ENCODE peak calls at places on chromosomes 11 and 22, in four cellular contexts. One of them, this sample, is unnamed. For H3K4me1, the result is how much of the 10 kb centered on the place peaks cover.

GRCh38 chr11:85752890-85753581 is 57.9 kb downstream of the SYTL2 start:
- DNase-seq in K562: no peak
- DNase-seq in uterus: no peak
- DNase-seq in ovary: no peak
- DNase-seq in this sample: peak

GRCh38 chr22:34804588-34804987 is 261.4 kb upstream of the ISX start:
- DNase-seq in K562: no peak
- DNase-seq in uterus: no peak
- DNase-seq in ovary: no peak
- DNase-seq in this sample: no peak

GRCh38 chr11:60469723-60470122 is 14.1 kb downstream of the MS4A1 start:
- DNase-seq in K562: no peak
- DNase-seq in uterus: no peak
- DNase-seq in ovary: no peak
- DNase-seq in this sample: no peak

GRCh38 chr22:35732116-35732515 is 14.4 kb downstream of the APOL5 start:
- DNase-seq in K562: no peak
- DNase-seq in uterus: no peak
- DNase-seq in ovary: no peak
- DNase-seq in this sample: no peak

GRCh38 chr22:22558972-22559603 is at the start of gene PRAME:
- DNase-seq in K562: peak
- DNase-seq in uterus: no peak
- DNase-seq in ovary: peak
- DNase-seq in this sample: peak

GRCh38 chr22:40176921-40177737 is 596 bp upstream of the TNRC6B start:
- DNase-seq in K562: peak
- DNase-seq in uterus: peak
- DNase-seq in ovary: peak
- DNase-seq in this sample: peak

GRCh38 chr22:37328017-37328416 is 45.7 kb downstream of the CYTH4 start:
- DNase-seq in K562: no peak
- DNase-seq in uterus: no peak
- DNase-seq in ovary: no peak
- DNase-seq in this sample: no peak

GRCh38 chr22:29148826-29149225 is 56.9 kb upstream of the EMID1 start:
- DNase-seq in K562: no peak
- DNase-seq in uterus: no peak
- DNase-seq in ovary: no peak
- DNase-seq in this sample: no peak

GRCh38 chr11:34266090-34266912 is 91.5 kb downstream of the ABTB2 start:
- DNase-seq in K562: no peak
- DNase-seq in uterus: peak
- DNase-seq in ovary: peak
- DNase-seq in this sample: peak

GRCh38 chr11:132423266-132423665 is 1052.9 kb downstream of the NTM start:
- DNase-seq in K562: no peak
- DNase-seq in uterus: no peak
- DNase-seq in ovary: no peak
- DNase-seq in this sample: no peak

GRCh38 chr11:90251599-90251998 is 28.8 kb upstream of the CHORDC1 start:
- DNase-seq in K562: no peak
- DNase-seq in uterus: no peak
- DNase-seq in ovary: no peak
- DNase-seq in this sample: no peak

GRCh38 chr11:124875401-124875800 is 10.2 kb downstream of the ROBO3 start:
- DNase-seq in K562: no peak
- DNase-seq in uterus: no peak
- DNase-seq in ovary: peak
- DNase-seq in this sample: no peak
- H3K4me3 ChIP-seq in K562: no peak
- H3K4me3 ChIP-seq in uterus: no peak
- H3K4me3 ChIP-seq in ovary: no peak
- H3K4me3 ChIP-seq in this sample: no peak

GRCh38 chr22:45996241-45997076 is 19.5 kb upstream of the WNT7B start:
- DNase-seq in K562: no peak
- DNase-seq in uterus: peak
- DNase-seq in ovary: no peak
- DNase-seq in this sample: no peak

GRCh38 chr22:45998638-45999378 is 21.8 kb upstream of the WNT7B start:
- DNase-seq in K562: no peak
- DNase-seq in uterus: no peak
- DNase-seq in ovary: no peak
- DNase-seq in this sample: no peak

GRCh38 chr22:45997077-45997774 is 20.3 kb upstream of the WNT7B start:
- DNase-seq in K562: peak
- DNase-seq in uterus: peak
- DNase-seq in ovary: peak
- DNase-seq in this sample: peak

GRCh38 chr22:45999379-45999971 is 22.5 kb upstream of the WNT7B start:
- DNase-seq in K562: no peak
- DNase-seq in uterus: no peak
- DNase-seq in ovary: no peak
- DNase-seq in this sample: no peak

DNA sequence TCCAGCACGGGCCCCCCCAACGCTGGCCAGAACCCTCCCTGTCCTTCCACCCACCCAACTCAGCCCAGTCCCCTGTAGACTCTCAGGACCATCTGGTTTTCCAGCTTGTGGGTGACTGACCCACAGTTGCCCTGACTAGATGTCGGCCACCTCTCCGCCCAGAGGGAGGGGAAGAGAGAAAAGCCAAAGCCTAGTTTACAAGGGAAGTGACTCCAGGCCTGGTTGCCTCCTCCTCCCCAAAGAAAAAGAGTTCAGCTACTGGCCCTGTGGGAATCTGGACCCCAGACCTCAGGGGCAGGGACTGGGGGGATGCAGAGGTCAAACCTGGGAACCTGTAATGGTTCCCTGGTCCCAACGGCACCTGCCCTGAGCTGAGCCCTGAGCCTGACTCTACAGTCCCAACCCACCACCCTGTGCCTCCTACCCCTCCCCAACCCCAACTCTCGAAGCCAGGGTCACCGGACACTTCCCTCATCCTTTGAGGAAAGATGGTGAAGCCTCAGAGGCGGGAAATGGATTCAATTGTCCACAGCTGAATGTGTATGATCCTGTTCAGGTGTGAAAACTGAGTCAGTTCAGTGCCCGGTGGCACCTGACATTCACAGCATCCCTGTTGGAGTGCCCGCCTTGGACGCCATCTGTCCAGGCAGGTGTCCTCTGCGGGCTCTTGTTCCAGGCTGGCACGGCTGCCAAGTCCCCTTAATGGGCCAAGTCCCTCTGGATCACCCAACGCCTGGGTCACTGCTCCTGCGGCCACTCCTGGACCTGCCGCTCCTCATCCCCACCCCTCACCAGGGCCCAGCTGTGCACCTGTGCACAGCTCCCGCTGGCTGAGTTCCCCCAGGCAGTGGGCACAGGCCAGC is 21.0 kb upstream of the WNT7B start:
- DNase-seq in K562: no peak
- DNase-seq in uterus: no peak
- DNase-seq in ovary: no peak
- DNase-seq in this sample: peak
- H3K4me1 ChIP-seq in K562: under half
- H3K4me1 ChIP-seq in uterus: under half
- H3K4me1 ChIP-seq in ovary: under half
- H3K4me1 ChIP-seq in this sample: half or more

DNA sequence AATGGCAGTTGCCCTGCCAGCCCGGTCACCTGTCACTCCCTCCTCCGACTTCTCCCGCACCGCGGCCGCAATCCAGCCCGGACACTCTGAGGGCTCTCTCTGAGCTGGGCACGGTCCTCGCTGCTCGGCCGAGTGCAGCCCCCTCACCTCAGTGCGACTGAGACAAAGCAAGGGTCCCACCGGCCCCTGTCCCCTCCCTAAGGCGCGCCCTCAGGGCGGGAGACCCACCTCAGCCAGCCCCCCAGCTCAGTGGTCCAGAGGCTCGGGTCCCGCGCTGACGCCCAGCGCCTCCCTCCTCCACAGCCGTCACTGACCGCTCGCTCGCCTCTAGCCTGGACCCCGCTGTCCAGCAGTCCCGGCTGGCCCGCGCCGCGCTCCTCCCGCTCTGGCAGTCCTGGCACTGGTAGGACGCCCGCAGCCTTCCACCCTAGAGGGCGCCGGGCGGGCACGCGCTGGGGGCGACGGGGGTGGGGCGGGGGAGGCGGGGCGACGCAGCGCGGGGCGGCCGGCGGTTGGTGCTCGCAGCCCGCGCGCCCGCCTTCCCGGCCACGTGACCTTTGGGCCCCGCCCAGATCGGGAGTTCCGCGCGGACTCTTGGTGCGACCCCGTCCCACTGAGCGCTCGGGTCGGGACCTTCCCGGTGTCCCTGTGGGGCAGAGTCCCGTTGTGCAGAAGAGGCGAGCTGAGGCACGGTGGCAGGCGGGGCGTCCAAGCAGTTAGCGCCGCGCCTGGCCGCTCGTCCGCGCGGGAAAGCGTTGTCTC is 7.9 kb upstream of the L3MBTL2 start:
- DNase-seq in K562: peak
- DNase-seq in uterus: peak
- DNase-seq in ovary: peak
- DNase-seq in this sample: peak
- TF ChIP-seq POLR2A in K562: no peak
- TF ChIP-seq POLR2A in uterus: no peak
- TF ChIP-seq POLR2A in ovary: no peak
- TF ChIP-seq POLR2A in this sample: no peak

GRCh38 chr11:10307022-10307410 is 2.1 kb downstream of the ADM start:
- DNase-seq in K562: no peak
- DNase-seq in uterus: no peak
- DNase-seq in ovary: no peak
- DNase-seq in this sample: no peak
- H3K4me3 ChIP-seq in K562: no peak
- H3K4me3 ChIP-seq in uterus: peak
- H3K4me3 ChIP-seq in ovary: peak
- H3K4me3 ChIP-seq in this sample: peak

GRCh38 chr22:42169055-42169469 is 38.5 kb upstream of the CYP2D6 start:
- DNase-seq in K562: peak
- DNase-seq in uterus: peak
- DNase-seq in ovary: peak
- DNase-seq in this sample: peak

GRCh38 chr22:42171417-42171816 is 40.8 kb upstream of the CYP2D6 start:
- DNase-seq in K562: no peak
- DNase-seq in uterus: no peak
- DNase-seq in ovary: no peak
- DNase-seq in this sample: no peak

GRCh38 chr22:42171946-42172345 is 41.3 kb upstream of the CYP2D6 start:
- DNase-seq in K562: no peak
- DNase-seq in uterus: no peak
- DNase-seq in ovary: no peak
- DNase-seq in this sample: no peak

GRCh38 chr22:42172385-42173172 is 42.0 kb upstream of the CYP2D6 start:
- DNase-seq in K562: no peak
- DNase-seq in uterus: no peak
- DNase-seq in ovary: no peak
- DNase-seq in this sample: no peak

GRCh38 chr22:42170946-42171345 is 40.3 kb upstream of the CYP2D6 start:
- DNase-seq in K562: no peak
- DNase-seq in uterus: no peak
- DNase-seq in ovary: no peak
- DNase-seq in this sample: no peak
- H3K4me1 ChIP-seq in K562: under half
- H3K4me1 ChIP-seq in uterus: under half
- H3K4me1 ChIP-seq in ovary: under half
- H3K4me1 ChIP-seq in this sample: under half

DNA sequence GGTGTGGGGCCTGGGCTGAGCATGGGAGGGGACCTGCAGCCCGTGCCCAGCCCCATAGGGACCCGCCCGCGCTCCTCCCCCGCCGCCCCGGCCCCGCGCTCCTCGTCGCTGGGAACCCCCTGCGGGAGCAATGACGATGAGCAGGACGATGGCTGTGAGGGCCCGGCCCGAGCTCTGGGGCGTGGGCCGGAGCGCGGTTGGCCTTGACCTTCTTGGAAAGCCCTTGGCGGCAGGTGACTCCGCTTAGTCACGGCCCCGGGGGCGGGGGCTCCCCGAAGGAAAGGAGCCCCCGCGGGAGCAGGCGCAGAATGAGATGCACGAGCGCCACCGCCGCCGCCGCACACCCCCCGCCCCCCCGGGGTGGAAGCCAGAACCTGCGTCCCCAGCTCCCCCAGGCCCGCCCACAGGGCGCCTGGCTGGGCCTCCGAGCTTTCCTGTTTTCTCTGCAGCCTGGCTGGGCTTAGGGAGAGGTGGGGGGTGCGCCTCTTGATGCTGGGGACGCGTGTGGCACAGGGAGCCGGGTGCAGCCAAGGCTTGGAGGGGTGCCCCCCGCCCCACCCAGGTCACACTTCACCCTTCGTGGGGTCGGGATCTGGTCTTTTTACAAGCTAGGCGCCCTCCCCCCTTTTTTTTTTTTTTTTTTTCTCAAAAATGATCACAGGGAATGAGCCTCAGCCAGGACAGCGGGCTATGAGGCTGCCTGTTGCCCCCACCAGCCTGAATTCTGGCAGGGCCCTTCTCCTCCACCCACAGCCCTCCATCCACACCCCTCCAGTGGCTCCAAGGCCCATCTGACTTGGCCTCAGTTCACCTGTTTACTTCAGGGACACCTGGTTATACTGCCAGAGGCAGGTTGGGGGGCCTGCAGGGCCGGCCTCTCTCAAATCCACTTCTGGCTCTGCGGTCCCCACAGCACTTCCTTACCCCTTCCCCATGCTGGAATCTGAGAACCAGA is 17.9 kb downstream of the CRELD2 start:
- DNase-seq in K562: peak
- DNase-seq in uterus: peak
- DNase-seq in ovary: peak
- DNase-seq in this sample: peak
- TF ChIP-seq POLR2A in K562: no peak
- TF ChIP-seq POLR2A in uterus: no peak
- TF ChIP-seq POLR2A in ovary: peak
- TF ChIP-seq POLR2A in this sample: no peak

GRCh38 chr11:83933008-83933407 is 646.8 kb upstream of the CCDC90B start:
- DNase-seq in K562: no peak
- DNase-seq in uterus: no peak
- DNase-seq in ovary: no peak
- DNase-seq in this sample: no peak
- H3K4me3 ChIP-seq in K562: no peak
- H3K4me3 ChIP-seq in uterus: no peak
- H3K4me3 ChIP-seq in ovary: no peak
- H3K4me3 ChIP-seq in this sample: no peak

GRCh38 chr11:65112551-65113360 is 1.1 kb downstream of the TM7SF2 start:
- DNase-seq in K562: peak
- DNase-seq in uterus: peak
- DNase-seq in ovary: peak
- DNase-seq in this sample: peak
- H3K4me1 ChIP-seq in K562: under half
- H3K4me1 ChIP-seq in uterus: under half
- H3K4me1 ChIP-seq in ovary: under half
- H3K4me1 ChIP-seq in this sample: under half

This sample was measured in testis.